ENCODE peak calls at places on chromosomes 12 and 14, in seven cellular contexts. I, C, L, B, Z, H and Y are unnamed samples.

GRCh38 chr14:102140027-102140749 is 491 bp downstream of the WDR20 start:
- DNase-seq in I (no peak), C (peak; percentile 19), L (no peak), B (no peak), Z (no peak), H (no peak), Y (peak; percentile 51)

GRCh38 chr12:14396071-14396470 is 30.6 kb downstream of the ATF7IP start:
- DNase-seq in I (peak; percentile 45), C (no peak), L (no peak), B (peak; percentile 28), Z (no peak), H (no peak), Y (no peak)

GRCh38 chr14:84421611-84422010 is 1108.3 kb upstream of the FLRT2 start:
- DNase-seq in I (no peak), C (no peak), L (no peak), B (no peak), Z (no peak), H (no peak), Y (no peak)

GRCh38 chr14:38207830-38208815 is at the start of gene SSTR1:
- DNase-seq in I (no peak), C (no peak), L (no peak), B (no peak), Z (no peak), H (no peak), Y (no peak)

GRCh38 chr12:19894803-19895202 is 455.5 kb downstream of the AEBP2 start:
- DNase-seq in I (peak; percentile 83), C (no peak), L (no peak), B (peak; percentile 21), Z (no peak), H (no peak), Y (no peak)

GRCh38 chr12:750356-751191 is 1.8 kb upstream of the WNK1 start:
- DNase-seq in I (no peak), C (no peak), L (no peak), B (no peak), Z (no peak), H (no peak), Y (no peak)

GRCh38 chr14:36502558-36503508 is 17.2 kb downstream of the NKX2-1 start:
- DNase-seq in I (no peak), C (no peak), L (no peak), B (no peak), Z (no peak), H (no peak), Y (peak; percentile 67)

GRCh38 chr14:106083082-106083481 is 556.7 kb downstream of the TMEM121 start:
- DNase-seq in I (no peak), C (no peak), L (no peak), B (no peak), Z (no peak), H (no peak), Y (no peak)

GRCh38 chr12:100267603-100268281 is 765 bp downstream of the SCYL2 start:
- DNase-seq in I (no peak), C (no peak), L (no peak), B (peak; percentile 37), Z (no peak), H (no peak), Y (no peak)

GRCh38 chr14:33685698-33686097 is 265.2 kb downstream of the EGLN3 start:
- DNase-seq in I (no peak), C (no peak), L (no peak), B (no peak), Z (no peak), H (no peak), Y (no peak)

GRCh38 chr12:15443050-15443449 is 120.7 kb downstream of the PTPRO start:
- DNase-seq in I (no peak), C (no peak), L (no peak), B (no peak), Z (no peak), H (no peak), Y (no peak)
- H3K36me3 ChIP-seq in I (no peaks in the 10 kb centered on the region), C (no peaks in the 10 kb centered on the region), L (no peaks in the 10 kb centered on the region), B (no peaks in the 10 kb centered on the region), Z (no peaks in the 10 kb centered on the region), H (no peaks in the 10 kb centered on the region), Y (no peaks in the 10 kb centered on the region)

DNA sequence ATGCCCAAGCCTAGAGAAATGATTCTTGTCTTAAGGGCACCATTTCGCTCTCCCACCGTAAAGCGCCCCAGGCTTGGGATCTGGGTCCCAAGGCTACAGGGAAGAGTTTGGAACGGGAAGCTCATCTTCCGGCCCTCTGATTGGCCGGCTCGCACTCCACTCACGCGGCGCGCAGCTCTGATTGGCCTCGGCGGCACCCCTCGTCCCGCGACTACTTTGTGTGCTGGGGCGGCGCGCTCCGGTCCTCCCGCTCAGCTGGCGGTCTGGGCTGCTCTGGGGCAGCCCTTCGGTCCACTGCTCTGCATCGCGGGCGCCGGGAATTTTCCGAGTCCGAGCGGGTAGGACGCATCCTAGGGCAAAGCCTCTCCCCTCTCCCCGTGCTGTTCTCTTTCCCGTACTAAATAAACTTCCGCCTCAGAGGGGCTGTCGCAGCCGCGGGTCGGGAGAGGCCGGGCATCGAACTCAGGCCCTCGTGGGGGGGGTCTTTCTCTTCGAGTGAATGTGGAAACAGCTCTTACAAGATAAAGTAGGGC is 808 bp upstream of the FUT8 start:
- DNase-seq in I (no peak), C (peak; percentile 91), L (peak; percentile 98), B (peak; percentile 91), Z (peak; percentile 83), H (peak; percentile 89), Y (peak; percentile 93)
- TF ChIP-seq POLR2A in I (peak; percentile 75), C (peak; percentile 70), L (no peak), B (no peak), Z (no peak), H (peak; percentile 59), Y (no peak)

GRCh38 chr12:26113853-26114719 is 10.8 kb downstream of the BHLHE41 start:
- DNase-seq in I (no peak), C (peak; percentile 98), L (peak; percentile 98), B (peak; percentile 82), Z (peak; percentile 78), H (peak; percentile 90), Y (peak; percentile 95)
- TF ChIP-seq CTCF in I (peak; percentile 29), C (no peak), L (peak; percentile 23), B (peak; percentile 19), Z (peak; percentile 26), H (peak; percentile 46), Y (peak; percentile 46)

DNA sequence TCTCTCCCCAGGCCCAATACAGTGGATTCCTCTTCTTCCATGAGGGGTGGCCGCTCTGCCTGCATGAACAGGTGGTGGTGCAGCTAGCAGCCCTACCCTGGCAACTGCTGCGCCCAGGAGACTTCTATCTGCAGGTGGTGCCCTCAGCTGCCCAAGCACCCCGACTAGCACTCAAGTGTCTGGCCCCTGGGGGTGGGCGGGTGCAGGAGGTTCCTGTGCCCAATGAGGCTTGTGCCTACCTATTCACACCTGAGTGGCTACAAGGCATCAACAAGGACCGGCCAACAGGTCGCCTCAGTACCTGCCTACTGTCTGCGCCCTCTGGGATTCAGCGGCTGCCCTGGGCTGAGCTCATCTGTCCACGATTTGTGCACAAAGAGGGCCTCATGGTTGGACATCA is 3.8 kb downstream of the ARHGEF40 start:
- DNase-seq in I (no peak), C (no peak), L (no peak), B (no peak), Z (no peak), H (no peak), Y (peak; percentile 93)
- H3K36me3 ChIP-seq in I (no peaks in the 10 kb centered on the region), C (no peaks in the 10 kb centered on the region), L (peaks cover 62% of the 10 kb centered on the region), B (peaks cover 57% of the 10 kb centered on the region), Z (no peaks in the 10 kb centered on the region), H (no peaks in the 10 kb centered on the region), Y (peaks cover 22% of the 10 kb centered on the region)

DNA sequence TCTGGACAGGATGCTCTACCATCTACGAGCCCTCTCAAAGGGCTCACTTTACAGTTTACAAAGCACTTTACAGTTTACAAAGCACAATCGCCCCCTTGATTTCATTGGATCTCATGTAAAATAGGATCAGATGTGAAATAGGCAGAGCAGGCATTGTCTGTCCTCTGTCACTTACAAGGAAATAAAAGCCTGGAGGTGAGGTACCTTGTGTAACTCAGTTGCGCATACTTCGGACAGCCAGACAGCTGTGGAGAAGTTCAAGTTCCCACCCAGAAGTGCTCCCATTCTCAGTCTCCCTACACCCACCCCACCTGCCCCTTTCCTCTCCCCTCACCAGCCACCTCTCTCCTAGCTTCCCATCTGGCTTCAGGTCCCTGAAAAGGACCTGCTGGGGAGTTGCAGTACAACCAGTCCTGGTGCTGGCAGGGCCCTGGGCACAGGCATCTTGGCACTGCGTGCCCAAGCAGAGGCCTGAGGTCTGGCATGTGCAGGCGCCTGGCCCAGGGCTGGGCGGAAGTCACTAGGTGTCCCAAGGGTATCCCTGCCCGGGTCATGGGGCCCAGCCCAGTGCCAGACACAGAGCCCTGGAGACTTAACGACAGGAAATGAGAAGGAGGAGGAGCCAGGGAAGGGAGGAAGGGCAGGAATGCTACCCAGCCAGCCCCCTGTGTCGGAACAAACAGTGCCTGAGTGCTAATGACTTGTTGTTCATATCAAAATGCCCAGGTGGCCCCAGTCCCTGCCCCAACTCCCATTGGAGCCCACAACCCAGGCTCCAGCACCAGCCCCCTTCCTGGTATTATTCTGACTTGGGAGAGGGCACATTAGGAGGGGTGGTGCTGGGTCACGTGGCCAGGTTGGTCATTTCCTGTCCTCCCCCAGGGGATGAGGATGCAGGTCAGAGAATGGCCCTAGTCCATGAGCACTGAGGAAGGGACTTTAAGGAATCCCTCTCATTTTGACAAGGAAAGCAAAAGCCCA is 5.4 kb downstream of the RAPGEF3 start:
- DNase-seq in I (no peak), C (no peak), L (no peak), B (no peak), Z (no peak), H (peak; percentile 85), Y (peak; percentile 79)
- TF ChIP-seq POLR2A in I (no peak), C (no peak), L (no peak), B (no peak), Z (no peak), H (no peak), Y (peak; percentile 11)

DNA sequence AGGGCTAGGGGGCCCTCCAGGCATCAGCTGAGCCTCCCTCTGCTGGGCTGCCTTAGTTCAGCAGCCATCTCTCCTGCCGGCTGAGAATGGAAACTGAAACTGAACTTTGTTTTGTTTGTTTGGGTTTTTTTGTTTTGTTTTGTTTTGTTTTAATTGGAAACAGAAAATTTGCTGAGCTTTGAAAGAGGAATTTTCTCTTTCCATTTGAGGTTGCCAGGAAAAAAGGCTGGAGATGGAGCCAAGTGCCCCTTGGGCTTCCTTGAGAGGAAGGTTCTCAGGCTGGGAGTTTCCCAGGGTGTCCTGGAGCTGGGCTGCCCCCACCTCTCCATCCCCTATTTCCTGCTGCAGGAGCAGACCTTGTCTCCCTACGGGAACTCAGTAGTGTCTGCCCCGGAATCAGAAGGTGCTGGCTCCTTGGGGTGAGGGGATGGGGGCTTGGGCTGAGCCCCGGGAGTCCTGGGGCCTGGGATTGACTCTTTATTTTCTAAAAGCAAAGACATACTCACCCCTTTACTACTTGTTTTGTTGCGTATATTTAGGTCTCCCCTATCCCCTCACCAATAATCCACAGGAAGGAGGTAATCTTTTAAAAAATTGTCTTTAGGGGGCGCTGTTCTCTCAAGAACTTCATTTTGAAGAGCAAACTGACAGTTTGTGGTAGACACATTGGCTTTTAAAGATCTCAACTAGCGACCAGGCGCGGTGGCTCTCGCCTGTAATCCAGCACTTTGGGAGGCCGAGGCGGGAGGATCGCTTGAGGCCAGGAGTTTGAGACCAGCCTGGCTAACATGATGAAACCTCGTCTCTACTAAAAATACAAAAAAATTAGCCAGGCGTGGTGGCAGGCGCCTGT is 21.3 kb upstream of the OASL start:
- DNase-seq in I (peak; percentile 56), C (no peak), L (peak; percentile 86), B (peak; percentile 33), Z (peak; percentile 67), H (no peak), Y (peak; percentile 15)
- TF ChIP-seq CTCF in I (peak; percentile 56), C (no peak), L (peak; percentile 25), B (peak; percentile 45), Z (peak; percentile 41), H (no peak), Y (no peak)

GRCh38 chr12:126999352-126999751 is 1267.6 kb upstream of the TMEM132C start:
- DNase-seq in I (no peak), C (no peak), L (no peak), B (no peak), Z (no peak), H (no peak), Y (no peak)
- H3K36me3 ChIP-seq in I (no peaks in the 10 kb centered on the region), C (no peaks in the 10 kb centered on the region), L (no peaks in the 10 kb centered on the region), B (no peaks in the 10 kb centered on the region), Z (no peaks in the 10 kb centered on the region), H (no peaks in the 10 kb centered on the region), Y (no peaks in the 10 kb centered on the region)

GRCh38 chr14:90758959-90759358 is 57.3 kb downstream of the TTC7B start:
- DNase-seq in I (no peak), C (peak; percentile 61), L (peak; percentile 89), B (peak; percentile 4), Z (no peak), H (no peak), Y (peak; percentile 27)
- TF ChIP-seq POLR2A in I (no peak), C (peak; percentile 36), L (peak; percentile 8), B (no peak), Z (no peak), H (no peak), Y (no peak)